ENCODE peak calls at places on chromosomes 12 and 14, in four cellular contexts. One of them, this sample, is unnamed.

GRCh38 chr14:66476964-66477363 is 9.2 kb upstream of the CCDC196 start:
- DNase-seq in K562: peak
- DNase-seq in GM12878: no peak
- DNase-seq in HL-60: no peak
- DNase-seq in this sample: no peak

GRCh38 chr12:52929538-52929937 is 19.4 kb upstream of the KRT18 start:
- DNase-seq in K562: no peak
- DNase-seq in GM12878: no peak
- DNase-seq in HL-60: no peak
- DNase-seq in this sample: no peak

GRCh38 chr12:46402861-46403731 is 30.5 kb upstream of the SLC38A2 start:
- DNase-seq in K562: no peak
- DNase-seq in GM12878: no peak
- DNase-seq in HL-60: no peak
- DNase-seq in this sample: no peak

GRCh38 chr12:47302111-47302597 is 222.4 kb upstream of the AMIGO2 start:
- DNase-seq in K562: peak
- DNase-seq in GM12878: no peak
- DNase-seq in HL-60: no peak
- DNase-seq in this sample: no peak

GRCh38 chr12:19402211-19402610 is 37.1 kb upstream of the AEBP2 start:
- DNase-seq in K562: no peak
- DNase-seq in GM12878: no peak
- DNase-seq in HL-60: no peak
- DNase-seq in this sample: no peak

GRCh38 chr14:50666772-50667490 is 1.2 kb downstream of the SAV1 start:
- DNase-seq in K562: peak
- DNase-seq in GM12878: no peak
- DNase-seq in HL-60: no peak
- DNase-seq in this sample: no peak

GRCh38 chr14:89379891-89380820 is 36.9 kb downstream of the FOXN3 start:
- DNase-seq in K562: no peak
- DNase-seq in GM12878: no peak
- DNase-seq in HL-60: no peak
- DNase-seq in this sample: no peak

GRCh38 chr14:20668969-20669368 is 15.4 kb upstream of the RNASE4 start:
- DNase-seq in K562: no peak
- DNase-seq in GM12878: no peak
- DNase-seq in HL-60: no peak
- DNase-seq in this sample: no peak

GRCh38 chr12:21065845-21066244 is 65.1 kb upstream of the SLCO1B1 start:
- DNase-seq in K562: no peak
- DNase-seq in GM12878: no peak
- DNase-seq in HL-60: no peak
- DNase-seq in this sample: no peak

GRCh38 chr14:60878536-60878935 is 102.3 kb downstream of the TRMT5 start:
- DNase-seq in K562: no peak
- DNase-seq in GM12878: no peak
- DNase-seq in HL-60: no peak
- DNase-seq in this sample: no peak

GRCh38 chr12:96255077-96255476 is 60.9 kb downstream of the ELK3 start:
- DNase-seq in K562: no peak
- DNase-seq in GM12878: no peak
- DNase-seq in HL-60: no peak
- DNase-seq in this sample: no peak
- TF ChIP-seq POLR2AphosphoS5 in K562: no peak
- TF ChIP-seq POLR2AphosphoS5 in GM12878: no peak
- TF ChIP-seq POLR2AphosphoS5 in HL-60: no peak
- TF ChIP-seq POLR2AphosphoS5 in this sample: peak

GRCh38 chr14:52661314-52661713 is 34.0 kb downstream of the ERO1A start:
- DNase-seq in K562: no peak
- DNase-seq in GM12878: no peak
- DNase-seq in HL-60: no peak
- DNase-seq in this sample: no peak
- TF ChIP-seq SPI1 in K562: no peak
- TF ChIP-seq SPI1 in GM12878: no peak
- TF ChIP-seq SPI1 in HL-60: no peak
- TF ChIP-seq SPI1 in this sample: no peak

GRCh38 chr12:63133981-63134380 is 17.0 kb downstream of the AVPR1A start:
- DNase-seq in K562: no peak
- DNase-seq in GM12878: no peak
- DNase-seq in HL-60: no peak
- DNase-seq in this sample: no peak

GRCh38 chr12:63138484-63138883 is 12.5 kb downstream of the AVPR1A start:
- DNase-seq in K562: no peak
- DNase-seq in GM12878: no peak
- DNase-seq in HL-60: no peak
- DNase-seq in this sample: no peak
- TF ChIP-seq POLR2AphosphoS5 in K562: no peak
- TF ChIP-seq POLR2AphosphoS5 in GM12878: no peak
- TF ChIP-seq POLR2AphosphoS5 in HL-60: no peak
- TF ChIP-seq POLR2AphosphoS5 in this sample: no peak

DNA sequence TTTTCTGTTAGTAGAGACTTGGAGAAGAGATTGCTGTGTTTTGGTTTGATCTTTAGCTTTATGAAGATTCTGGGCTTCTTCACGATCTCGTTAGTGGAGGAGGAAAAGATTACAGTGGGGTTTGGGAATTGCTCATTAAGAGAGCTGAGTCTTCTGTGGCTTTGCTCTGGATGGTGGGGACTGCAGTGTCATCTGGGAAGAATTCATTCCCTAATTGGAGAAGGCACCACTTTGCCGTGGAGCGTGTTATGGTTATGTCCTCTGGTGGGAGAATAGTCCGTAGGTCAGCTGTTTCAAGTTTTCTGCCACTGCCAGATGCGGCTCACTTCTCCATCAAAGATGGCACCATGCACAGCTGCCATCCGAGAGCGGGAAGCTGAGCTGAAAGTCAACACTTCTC is 117.6 kb downstream of the PLXNC1 start:
- DNase-seq in K562: no peak
- DNase-seq in GM12878: no peak
- DNase-seq in HL-60: no peak
- DNase-seq in this sample: no peak
- TF ChIP-seq SPI1 in K562: no peak
- TF ChIP-seq SPI1 in GM12878: no peak
- TF ChIP-seq SPI1 in HL-60: no peak
- TF ChIP-seq SPI1 in this sample: no peak

GRCh38 chr12:40099423-40099853 is 6.4 kb downstream of the SLC2A13 start:
- DNase-seq in K562: peak
- DNase-seq in GM12878: no peak
- DNase-seq in HL-60: no peak
- DNase-seq in this sample: no peak
- TF ChIP-seq POLR2AphosphoS5 in K562: no peak
- TF ChIP-seq POLR2AphosphoS5 in GM12878: no peak
- TF ChIP-seq POLR2AphosphoS5 in HL-60: no peak
- TF ChIP-seq POLR2AphosphoS5 in this sample: no peak

GRCh38 chr14:104392001-104392395 is 187.6 kb upstream of the C14orf180 start:
- DNase-seq in K562: no peak
- DNase-seq in GM12878: no peak
- DNase-seq in HL-60: no peak
- DNase-seq in this sample: no peak
- TF ChIP-seq SPI1 in K562: no peak
- TF ChIP-seq SPI1 in GM12878: no peak
- TF ChIP-seq SPI1 in HL-60: no peak
- TF ChIP-seq SPI1 in this sample: no peak

GRCh38 chr14:22508150-22508457 is 80.9 kb downstream of the DAD1 start:
- DNase-seq in K562: no peak
- DNase-seq in GM12878: no peak
- DNase-seq in HL-60: no peak
- DNase-seq in this sample: no peak

GRCh38 chr14:22509751-22510300 is 79.2 kb downstream of the DAD1 start:
- DNase-seq in K562: no peak
- DNase-seq in GM12878: no peak
- DNase-seq in HL-60: peak
- DNase-seq in this sample: no peak

GRCh38 chr14:22508662-22509035 is 80.4 kb downstream of the DAD1 start:
- DNase-seq in K562: no peak
- DNase-seq in GM12878: no peak
- DNase-seq in HL-60: no peak
- DNase-seq in this sample: no peak

GRCh38 chr14:22510527-22511110 is 78.4 kb downstream of the DAD1 start:
- DNase-seq in K562: no peak
- DNase-seq in GM12878: no peak
- DNase-seq in HL-60: no peak
- DNase-seq in this sample: no peak

DNA sequence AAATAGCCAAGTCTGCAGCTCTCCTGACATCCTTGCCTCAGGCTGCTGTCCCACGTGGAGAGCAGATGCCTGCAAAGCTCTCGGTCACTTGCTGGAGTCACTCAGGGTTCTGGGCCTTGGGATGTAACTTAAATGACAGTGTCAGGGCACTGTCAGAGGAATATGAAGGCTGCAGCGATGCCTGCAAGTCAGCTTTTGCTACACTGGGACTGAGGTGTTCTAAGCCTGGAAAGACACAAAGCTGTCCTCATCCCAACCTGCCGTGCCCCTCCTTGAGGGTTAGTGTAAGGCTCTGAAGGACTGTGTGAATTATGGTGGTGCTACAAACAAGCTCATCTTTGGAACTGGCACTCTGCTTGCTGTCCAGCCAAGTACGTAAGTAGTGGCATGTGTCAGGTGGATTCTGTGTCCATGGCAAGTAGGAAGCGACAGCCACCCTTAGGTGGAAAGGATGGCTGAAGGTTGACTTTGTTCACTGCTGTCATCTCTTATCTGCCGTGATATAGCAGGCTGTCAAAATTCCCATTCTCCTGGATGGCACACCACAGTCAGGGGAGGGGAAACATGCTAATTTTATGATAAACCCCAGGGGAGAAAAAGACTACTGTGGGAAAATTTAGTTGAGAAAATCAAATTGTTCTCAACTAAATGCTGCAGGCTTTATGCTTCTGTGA is 79.9 kb downstream of the DAD1 start:
- DNase-seq in K562: no peak
- DNase-seq in GM12878: peak
- DNase-seq in HL-60: no peak
- DNase-seq in this sample: no peak
- TF ChIP-seq POLR2AphosphoS5 in K562: no peak
- TF ChIP-seq POLR2AphosphoS5 in GM12878: peak
- TF ChIP-seq POLR2AphosphoS5 in HL-60: no peak
- TF ChIP-seq POLR2AphosphoS5 in this sample: peak

GRCh38 chr12:72365151-72365550 is 93.0 kb downstream of the TRHDE start:
- DNase-seq in K562: no peak
- DNase-seq in GM12878: no peak
- DNase-seq in HL-60: no peak
- DNase-seq in this sample: no peak
- TF ChIP-seq SPI1 in K562: no peak
- TF ChIP-seq SPI1 in GM12878: no peak
- TF ChIP-seq SPI1 in HL-60: no peak
- TF ChIP-seq SPI1 in this sample: no peak

GRCh38 chr12:62618319-62618718 is 151.7 kb downstream of the MON2 start:
- DNase-seq in K562: no peak
- DNase-seq in GM12878: no peak
- DNase-seq in HL-60: no peak
- DNase-seq in this sample: no peak
- TF ChIP-seq POLR2AphosphoS5 in K562: no peak
- TF ChIP-seq POLR2AphosphoS5 in GM12878: no peak
- TF ChIP-seq POLR2AphosphoS5 in HL-60: no peak
- TF ChIP-seq POLR2AphosphoS5 in this sample: no peak

This sample was measured in GM12891.